ENCODE peak calls at places on chromosomes 16 and 17, in eight cellular contexts. Y, B, U, E, W, A, K and N are unnamed samples.

GRCh38 chr17:512926-513325 is 160.3 kb upstream of the RPH3AL start:
- DNase-seq in W (no peak), K (no peak), Y (no peak), U (no peak), E (peak; percentile 62), A (no peak), B (no peak), N (no peak)

GRCh38 chr17:41680426-41681040 is 8.2 kb upstream of the EIF1 start:
- DNase-seq in E (no peak), B (no peak), A (no peak), U (no peak), W (no peak), K (no peak), Y (no peak), N (no peak)

GRCh38 chr16:11497329-11497805 is 89.4 kb downstream of the LITAF start:
- DNase-seq in E (peak; percentile 55), A (peak; percentile 64), K (peak; percentile 84), B (peak; percentile 92), Y (peak; percentile 77), U (peak; percentile 23), W (peak; percentile 99), N (peak; percentile 97)

GRCh38 chr16:85199880-85200279 is 87.6 kb upstream of the CIBAR2 start:
- DNase-seq in E (no peak), W (no peak), K (no peak), A (no peak), Y (no peak), U (no peak), B (no peak), N (no peak)

GRCh38 chr17:49554694-49555494 is 20.8 kb upstream of the NXPH3 start:
- DNase-seq in W (no peak), B (no peak), A (no peak), U (no peak), K (no peak), E (no peak), Y (no peak), N (no peak)

GRCh38 chr16:88192601-88193000 is 190.2 kb upstream of the ZNF469 start:
- DNase-seq in K (no peak), W (peak; percentile 5), U (no peak), Y (no peak), E (no peak), B (no peak), A (no peak), N (no peak)

GRCh38 chr16:86863609-86864008 is 285.3 kb downstream of the FOXL1 start:
- DNase-seq in W (no peak), Y (no peak), K (no peak), U (no peak), A (no peak), B (no peak), E (no peak), N (no peak)

GRCh38 chr17:60555786-60556185 is 29.7 kb upstream of the APPBP2 start:
- DNase-seq in Y (no peak), K (no peak), W (no peak), B (no peak), A (no peak), U (no peak), E (no peak), N (no peak)

GRCh38 chr16:50255538-50255937 is 10.8 kb upstream of the ADCY7 start:
- DNase-seq in A (no peak), Y (no peak), W (no peak), E (no peak), K (no peak), B (no peak), U (no peak), N (no peak)

GRCh38 chr17:38568845-38569510 is 36.8 kb downstream of the SRCIN1 start:
- DNase-seq in B (no peak), E (no peak), U (no peak), K (no peak), A (no peak), W (no peak), Y (no peak), N (no peak)

GRCh38 chr16:51888021-51888420 is 658.9 kb downstream of the TOX3 start:
- DNase-seq in K (no peak), B (no peak), W (no peak), Y (no peak), U (no peak), E (peak; percentile 65), A (no peak), N (no peak)

GRCh38 chr17:6713130-6713917 is at the start of gene SLC13A5:
- DNase-seq in U (peak; percentile 28), A (no peak), W (no peak), Y (no peak), E (peak; percentile 10), K (no peak), B (no peak), N (no peak)

GRCh38 chr16:87927195-87927562 is 9.2 kb downstream of the CA5A start:
- DNase-seq in W (no peak), Y (no peak), A (no peak), U (no peak), E (no peak), B (no peak), K (no peak), N (no peak)

GRCh38 chr16:31134625-31135534 is 647 bp downstream of the PRSS8 start:
- DNase-seq in B (no peak), E (no peak), W (no peak), Y (peak; percentile 80), K (no peak), A (no peak), U (no peak), N (peak; percentile 78)

GRCh38 chr16:11276880-11277593 is 757 bp upstream of the PRM2 start:
- DNase-seq in Y (no peak), E (no peak), B (no peak), A (no peak), W (no peak), U (no peak), K (no peak), N (no peak)

GRCh38 chr16:266258-267164 is 9.2 kb downstream of the RGS11 start:
- DNase-seq in A (no peak), Y (no peak), B (no peak), W (no peak), K (no peak), E (no peak), U (no peak), N (no peak)

GRCh38 chr16:8474576-8474975 is 115.7 kb downstream of the TMEM114 start:
- DNase-seq in W (no peak), Y (no peak), U (no peak), E (no peak), A (no peak), K (no peak), B (no peak), N (no peak)

GRCh38 chr17:72294487-72294893 is 173.7 kb downstream of the SOX9 start:
- DNase-seq in U (no peak), E (no peak), A (no peak), B (no peak), W (no peak), K (no peak), Y (no peak), N (no peak)

GRCh38 chr17:6430769-6431168 is 4.2 kb downstream of the AIPL1 start:
- DNase-seq in U (no peak), A (no peak), W (no peak), E (no peak), Y (no peak), K (no peak), B (no peak), N (no peak)

GRCh38 chr17:77286641-77287431 is 146.1 kb downstream of the SEC14L1 start:
- DNase-seq in E (peak; percentile 59), K (peak; percentile 93), A (no peak), B (peak; percentile 84), Y (peak; percentile 85), W (no peak), U (no peak), N (peak; percentile 88)

GRCh38 chr17:16262201-16262600 is 45.2 kb downstream of the PIGL start:
- DNase-seq in K (no peak), A (no peak), E (no peak), B (no peak), Y (no peak), U (no peak), W (no peak), N (no peak)

GRCh38 chr17:4777969-4778760 is 6.5 kb downstream of the TM4SF5 start:
- DNase-seq in W (no peak), U (no peak), A (no peak), B (no peak), E (peak; percentile 15), K (no peak), Y (no peak), N (no peak)

GRCh38 chr16:81530296-81530721 is 85.7 kb downstream of the CMIP start:
- DNase-seq in W (no peak), K (no peak), Y (no peak), B (peak; percentile 46), A (no peak), U (no peak), E (no peak), N (no peak)

GRCh38 chr17:1931759-1932579 is 93.2 kb downstream of the RTN4RL1 start:
- DNase-seq in W (no peak), E (no peak), B (no peak), A (no peak), K (no peak), Y (peak; percentile 9), U (no peak), N (peak; percentile 77)

GRCh38 chr16:1102921-1103648 is 7.0 kb upstream of the C1QTNF8 start:
- DNase-seq in K (peak; percentile 60), A (peak; percentile 54), B (no peak), Y (peak; percentile 78), U (peak; percentile 79), E (no peak), W (no peak), N (peak; percentile 69)